ENCODE peak calls at places on chromosomes 13 and 19, in seven cellular contexts. Q is cardiac fibroblast, A is H1, T is suprapubic skin, O is transverse colon, B is MG63, W is body of pancreas. P is an unnamed sample.

GRCh38 chr19:15640904-15641597 is 354 bp downstream of the CYP4F3 start:
- DNase-seq in Q (no peak), A (no peak), T (no peak), O (peak), B (no peak), W (no peak), P (no peak)

GRCh38 chr13:19860884-19861655 is 2.4 kb downstream of the ZMYM5 start:
- DNase-seq in Q (peak), A (no peak), T (no peak), O (no peak), B (peak), W (no peak), P (no peak)

GRCh38 chr19:2045501-2046045 is 5.5 kb downstream of the MKNK2 start:
- DNase-seq in Q (no peak), A (no peak), T (no peak), O (no peak), B (no peak), W (peak), P (no peak)

GRCh38 chr19:11737964-11738745 is 591 bp downstream of the ZNF823 start:
- DNase-seq in Q (peak), A (no peak), T (peak), O (peak), B (peak), W (peak), P (peak)

GRCh38 chr13:100517135-100517534 is 71.5 kb downstream of the GGACT start:
- DNase-seq in Q (no peak), A (no peak), T (no peak), O (peak), B (no peak), W (peak), P (no peak)

GRCh38 chr19:52896431-52897148 is 845 bp downstream of the ZNF320 start:
- DNase-seq in Q (peak), A (no peak), T (peak), O (peak), B (peak), W (peak), P (peak)

GRCh38 chr13:114099918-114100445 is 32.4 kb downstream of the RASA3 start:
- DNase-seq in Q (peak), A (no peak), T (peak), O (peak), B (peak), W (no peak), P (no peak)

GRCh38 chr13:76976488-76976887 is 15.4 kb upstream of the CLN5 start:
- DNase-seq in Q (no peak), A (no peak), T (no peak), O (no peak), B (no peak), W (no peak), P (no peak)

GRCh38 chr19:13097331-13098258 is 5.1 kb downstream of the LYL1 start:
- DNase-seq in Q (no peak), A (no peak), T (no peak), O (no peak), B (no peak), W (no peak), P (peak)

GRCh38 chr19:38838208-38838985 is 6.8 kb upstream of the ECH1 start:
- DNase-seq in Q (no peak), A (no peak), T (no peak), O (no peak), B (no peak), W (peak), P (no peak)

GRCh38 chr19:8116437-8117293 is 32.7 kb downstream of the FBN3 start:
- DNase-seq in Q (no peak), A (no peak), T (no peak), O (no peak), B (no peak), W (no peak), P (no peak)

GRCh38 chr19:39480337-39481228 is at the start of gene TIMM50:
- DNase-seq in Q (peak), A (peak), T (peak), O (peak), B (peak), W (peak), P (peak)

GRCh38 chr13:58142952-58143351 is 511.4 kb downstream of the PCDH17 start:
- DNase-seq in Q (no peak), A (no peak), T (no peak), O (no peak), B (no peak), W (no peak), P (no peak)

GRCh38 chr19:46660008-46660517 is 919 bp downstream of the DACT3 start:
- DNase-seq in Q (peak), A (no peak), T (peak), O (no peak), B (peak), W (no peak), P (no peak)

GRCh38 chr13:50277127-50277526 is 261.9 kb downstream of the KCNRG start:
- DNase-seq in Q (no peak), A (no peak), T (no peak), O (no peak), B (no peak), W (no peak), P (no peak)

GRCh38 chr13:83819611-83820010 is 62.7 kb downstream of the SLITRK1 start:
- DNase-seq in Q (no peak), A (no peak), T (no peak), O (no peak), B (no peak), W (no peak), P (no peak)

DNA sequence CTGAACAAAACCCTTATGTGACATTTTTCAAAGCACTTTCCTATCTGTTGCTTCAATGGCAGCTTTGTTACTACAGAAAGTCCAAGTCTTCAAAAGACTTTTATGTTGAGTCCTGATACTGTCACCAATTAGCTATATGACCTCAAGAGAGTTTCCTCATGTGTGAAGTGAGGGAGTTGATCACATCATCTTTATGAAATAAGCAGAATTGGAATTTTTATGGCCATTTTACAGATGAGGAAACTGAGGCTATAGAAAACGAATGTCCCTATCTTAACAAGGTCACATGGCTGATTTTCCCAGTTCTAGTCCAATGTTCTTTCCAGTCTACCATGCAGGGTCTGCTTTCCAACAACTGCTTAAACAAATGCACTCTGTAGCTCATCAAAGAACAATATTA is 2.6 kb downstream of the TNFRSF19 start:
- DNase-seq in Q (no peak), A (no peak), T (no peak), O (no peak), B (no peak), W (no peak), P (no peak)
- H3K4me3 ChIP-seq in Q (no peak), A (no peak), T (peak), O (no peak), B (no peak), W (no peak), P (no peak)

GRCh38 chr19:43781630-43782310 is 997 bp upstream of the KCNN4 start:
- DNase-seq in Q (no peak), A (no peak), T (no peak), O (no peak), B (no peak), W (no peak), P (no peak)
- H3K4me3 ChIP-seq in Q (no peak), A (no peak), T (peak), O (no peak), B (no peak), W (no peak), P (no peak)

DNA sequence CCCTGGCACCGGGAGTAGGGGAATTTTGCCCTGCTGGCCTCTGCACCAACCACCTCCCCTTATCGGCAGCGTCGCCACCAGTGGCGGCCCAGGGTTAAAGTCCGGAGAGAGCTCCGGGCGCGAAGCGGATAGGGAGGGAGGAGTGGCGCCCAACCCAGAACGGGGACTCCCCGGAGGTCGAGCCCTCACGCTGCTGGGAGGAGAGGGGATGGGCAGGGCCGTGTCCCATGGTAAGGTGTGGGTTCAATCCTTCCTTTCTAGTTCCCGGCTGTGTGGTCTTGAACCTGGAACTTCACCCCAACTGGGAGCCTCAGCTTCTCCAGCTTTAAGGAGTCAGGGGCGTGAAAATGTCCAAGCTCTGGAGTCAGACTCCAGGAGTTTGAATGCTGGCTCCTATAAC is 23.3 kb upstream of the BCL3 start:
- DNase-seq in Q (no peak), A (no peak), T (no peak), O (peak), B (no peak), W (peak), P (no peak)
- H3K4me3 ChIP-seq in Q (no peak), A (no peak), T (peak), O (peak), B (no peak), W (no peak), P (no peak)

DNA sequence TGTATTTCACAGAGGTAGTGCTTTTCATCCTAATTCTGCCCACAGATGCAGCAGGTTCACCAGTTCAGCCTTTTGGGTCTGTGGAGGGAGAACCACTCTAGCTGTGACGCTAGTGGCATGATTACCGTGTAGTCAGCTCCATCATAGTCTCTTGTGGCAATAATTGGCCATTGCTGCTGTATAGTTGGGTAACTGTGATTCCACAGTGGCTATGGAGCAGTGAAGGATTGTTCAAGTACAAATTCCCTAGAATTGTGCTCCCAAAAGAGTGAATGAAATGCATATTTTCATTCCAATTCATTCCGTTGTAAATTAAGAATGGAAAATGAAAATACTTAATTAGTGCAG is 852 bp downstream of the TEX26 start:
- DNase-seq in Q (no peak), A (no peak), T (no peak), O (no peak), B (no peak), W (no peak), P (no peak)
- H3K4me3 ChIP-seq in Q (no peak), A (no peak), T (no peak), O (no peak), B (no peak), W (no peak), P (peak)

DNA sequence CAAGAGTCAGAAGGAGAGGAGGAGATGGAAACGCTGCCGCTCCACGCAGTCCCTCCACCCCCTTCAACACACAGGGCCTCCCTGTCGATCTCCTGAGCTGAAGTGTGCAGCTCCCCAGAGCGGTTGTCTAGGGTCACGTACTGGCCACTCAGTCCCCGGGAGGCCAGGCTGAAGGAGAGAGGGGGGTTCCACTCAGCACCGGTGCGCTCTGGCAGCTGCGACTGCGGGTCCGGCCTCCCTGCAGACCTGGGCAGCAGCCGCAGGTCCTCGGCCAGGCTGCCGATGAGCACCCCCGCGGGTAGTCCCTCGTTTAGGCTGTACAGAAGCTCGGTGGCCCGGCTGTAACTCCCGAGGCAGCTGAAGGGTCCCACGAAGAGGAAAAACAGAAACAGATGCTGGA is 2.1 kb downstream of the PCDH20 start:
- DNase-seq in Q (no peak), A (no peak), T (no peak), O (no peak), B (no peak), W (no peak), P (no peak)
- H3K4me3 ChIP-seq in Q (no peak), A (peak), T (peak), O (peak), B (no peak), W (no peak), P (no peak)

P was measured in testis.